ENCODE peak calls at places on chromosomes 12 and 14, in seven cellular contexts. D, Z, A, I, P, C and M are unnamed samples.

GRCh38 chr12:9897524-9897923 is 16.2 kb downstream of the KLRF2 start:
- ATAC-seq in D (no peak), Z (no peak), A (no peak), I (no peak), P (no peak), C (no peak), M (peak; percentile 67)

GRCh38 chr12:56300644-56301464 is 724 bp upstream of the CS start:
- ATAC-seq in D (peak; percentile 4), Z (no peak), A (peak; percentile 1), I (no peak), P (peak; percentile 4), C (peak; percentile 15), M (peak; percentile 1)

GRCh38 chr12:87556985-87557384 is 472.2 kb downstream of the C12orf50 start:
- ATAC-seq in D (no peak), Z (no peak), A (no peak), I (no peak), P (no peak), C (no peak), M (no peak)

GRCh38 chr12:93776581-93777018 is 99.4 kb downstream of the CRADD start:
- ATAC-seq in D (no peak), Z (no peak), A (no peak), I (no peak), P (no peak), C (no peak), M (no peak)

GRCh38 chr14:80278293-80279037 is 67.2 kb upstream of the DIO2 start:
- ATAC-seq in D (no peak), Z (no peak), A (no peak), I (no peak), P (peak; percentile 44), C (no peak), M (no peak)

GRCh38 chr12:96720363-96720705 is 186.7 kb upstream of the NEDD1 start:
- ATAC-seq in D (peak; percentile 95), Z (peak; percentile 82), A (peak; percentile 77), I (peak; percentile 71), P (peak; percentile 66), C (peak; percentile 99), M (peak; percentile 37)

GRCh38 chr12:8844665-8845064 is 22.2 kb downstream of the A2ML1 start:
- ATAC-seq in D (no peak), Z (no peak), A (no peak), I (no peak), P (no peak), C (no peak), M (no peak)

GRCh38 chr12:122319312-122319638 is 53.0 kb upstream of the VPS33A start:
- ATAC-seq in D (no peak), Z (no peak), A (no peak), I (no peak), P (no peak), C (no peak), M (no peak)

GRCh38 chr14:74141703-74142102 is 56.9 kb downstream of the LIN52 start:
- ATAC-seq in D (no peak), Z (no peak), A (no peak), I (no peak), P (peak; percentile 70), C (no peak), M (no peak)

GRCh38 chr12:16473610-16474326 is 126.3 kb downstream of the MGST1 start:
- ATAC-seq in D (no peak), Z (no peak), A (no peak), I (no peak), P (no peak), C (no peak), M (peak; percentile 49)